ENCODE peak calls at places on chromosome 6, in nine cellular contexts. D is iris pigment epithelial cell, G is RPMI8226, K is aorta, P is C1 segment of cervical spinal cord, Z is bronchial epithelial cell, U is Daoy, W is Karpas-422, Q is left cardiac atrium. S is an unnamed sample.

GRCh38 chr6:52937908-52938307 is 28.4 kb upstream of the GSTA3 start:
- DNase-seq in D (no peak), G (no peak), K (no peak), P (no peak), Z (no peak), U (peak; percentile 24), W (no peak), Q (no peak), S (peak; percentile 66)

GRCh38 chr6:41591859-41592502 is 45.8 kb downstream of the FOXP4 start:
- DNase-seq in D (peak; percentile 47), G (peak; percentile 69), K (peak; percentile 90), P (peak; percentile 48), Z (peak; percentile 49), U (peak; percentile 68), W (peak; percentile 92), Q (peak; percentile 66), S (peak; percentile 41)

GRCh38 chr6:21634582-21634981 is 41.0 kb downstream of the SOX4 start:
- DNase-seq in D (peak; percentile 98), G (no peak), K (no peak), P (no peak), Z (peak; percentile 99), U (peak; percentile 91), W (no peak), Q (no peak), S (peak; percentile 92)

GRCh38 chr6:159089443-159089842 is 44.7 kb upstream of the TAGAP start:
- DNase-seq in D (no peak), G (no peak), K (no peak), P (no peak), Z (no peak), U (no peak), W (no peak), Q (no peak), S (no peak)

GRCh38 chr6:103268335-103268734 is 1591.4 kb downstream of the HACE1 start:
- DNase-seq in D (no peak), G (no peak), K (no peak), P (no peak), Z (no peak), U (no peak), W (no peak), Q (no peak), S (no peak)

GRCh38 chr6:118215269-118215668 is 308.2 kb downstream of the SLC35F1 start:
- DNase-seq in D (no peak), G (no peak), K (no peak), P (no peak), Z (no peak), U (no peak), W (no peak), Q (no peak), S (no peak)

GRCh38 chr6:163501440-163501839 is 86.9 kb downstream of the QKI start:
- DNase-seq in D (no peak), G (no peak), K (no peak), P (no peak), Z (no peak), U (no peak), W (no peak), Q (no peak), S (no peak)

GRCh38 chr6:17871836-17872235 is 115.6 kb downstream of the KIF13A start:
- DNase-seq in D (no peak), G (no peak), K (no peak), P (no peak), Z (no peak), U (no peak), W (no peak), Q (no peak), S (peak; percentile 65)

GRCh38 chr6:33895988-33896387 is 92.2 kb upstream of the MLN start:
- DNase-seq in D (no peak), G (no peak), K (no peak), P (no peak), Z (no peak), U (no peak), W (no peak), Q (no peak), S (no peak)

GRCh38 chr6:167760979-167761793 is 65.5 kb upstream of the AFDN start:
- DNase-seq in D (no peak), G (no peak), K (no peak), P (peak; percentile 16), Z (no peak), U (peak; percentile 9), W (no peak), Q (peak; percentile 80), S (no peak)

GRCh38 chr6:46014511-46015118 is 1.0 kb downstream of the CLIC5 start:
- DNase-seq in D (peak; percentile 2), G (no peak), K (no peak), P (no peak), Z (no peak), U (no peak), W (no peak), Q (peak; percentile 32), S (no peak)

GRCh38 chr6:141354191-141354950 is 778.4 kb upstream of the GJE1 start:
- DNase-seq in D (no peak), G (no peak), K (no peak), P (no peak), Z (peak; percentile 8), U (peak; percentile 3), W (peak; percentile 44), Q (no peak), S (peak; percentile 27)

GRCh38 chr6:6556738-6557503 is 31.6 kb upstream of the LY86 start:
- DNase-seq in D (peak; percentile 38), G (peak; percentile 67), K (no peak), P (no peak), Z (peak; percentile 32), U (peak; percentile 57), W (peak; percentile 77), Q (peak; percentile 35), S (peak; percentile 31)

GRCh38 chr6:99165838-99166237 is 183.6 kb downstream of the FAXC start:
- DNase-seq in D (no peak), G (no peak), K (no peak), P (no peak), Z (no peak), U (no peak), W (no peak), Q (no peak), S (no peak)

GRCh38 chr6:34746104-34746846 is 11.0 kb upstream of the SNRPC start:
- DNase-seq in D (no peak), G (no peak), K (no peak), P (no peak), Z (no peak), U (no peak), W (no peak), Q (no peak), S (no peak)

GRCh38 chr6:90294989-90295853 is 1.4 kb downstream of the BACH2 start:
- DNase-seq in D (peak; percentile 47), G (peak; percentile 60), K (peak; percentile 85), P (peak; percentile 31), Z (peak; percentile 16), U (peak; percentile 45), W (no peak), Q (peak; percentile 59), S (peak; percentile 6)

GRCh38 chr6:130306377-130306776 is 59.4 kb upstream of the TMEM200A start:
- DNase-seq in D (peak; percentile 28), G (no peak), K (no peak), P (no peak), Z (peak; percentile 3), U (no peak), W (no peak), Q (no peak), S (peak; percentile 29)

GRCh38 chr6:26363882-26364825 is 844 bp upstream of the BTN3A2 start:
- DNase-seq in D (no peak), G (peak; percentile 31), K (no peak), P (no peak), Z (no peak), U (peak; percentile 36), W (peak; percentile 62), Q (no peak), S (peak; percentile 28)